ENCODE peak calls at places on chromosomes 6 and 20, in six cellular contexts. Z is body of pancreas; T is GM23248; E is AG08395; W is Panc1; Y is CD4-positive, CD25-positive, alpha-beta regulatory T cell. P is an unnamed sample.

GRCh38 chr20:22312744-22313346 is 271.5 kb downstream of the FOXA2 start:
- DNase-seq in E (peak), Z (peak), T (peak), W (peak), Y (no peak), P (no peak)

GRCh38 chr6:121881974-121882667 is 446.7 kb downstream of the GJA1 start:
- DNase-seq in Y (no peak), W (no peak), T (peak), E (peak), Z (no peak), P (no peak)

GRCh38 chr6:40912158-40912946 is 126.7 kb downstream of the UNC5CL start:
- DNase-seq in W (peak), Z (peak), E (no peak), Y (no peak), T (peak), P (no peak)

GRCh38 chr6:128271527-128271926 is 248.9 kb downstream of the PTPRK start:
- DNase-seq in T (peak), E (no peak), Z (no peak), W (no peak), Y (no peak), P (no peak)

GRCh38 chr6:34386316-34387137 is 5.9 kb downstream of the NUDT3 start:
- DNase-seq in Y (no peak), Z (no peak), W (no peak), E (peak), T (peak), P (no peak)

GRCh38 chr6:53903357-53903756 is 108.6 kb downstream of the LRRC1 start:
- DNase-seq in T (no peak), E (no peak), Y (no peak), Z (no peak), W (no peak), P (no peak)

GRCh38 chr6:147841749-147842148 is 333.3 kb downstream of the SAMD5 start:
- DNase-seq in T (no peak), Y (no peak), W (no peak), Z (no peak), E (no peak), P (no peak)

GRCh38 chr6:1609662-1610496 is at the start of gene FOXC1:
- DNase-seq in E (peak), Z (peak), W (peak), T (peak), Y (no peak), P (peak)

GRCh38 chr20:19895761-19896160 is 121.4 kb upstream of the NAA20 start:
- DNase-seq in Z (no peak), E (no peak), Y (no peak), W (no peak), T (no peak), P (no peak)

GRCh38 chr6:79305020-79305419 is 70.5 kb upstream of the HMGN3 start:
- DNase-seq in T (no peak), W (no peak), Y (no peak), Z (no peak), E (no peak), P (no peak)

GRCh38 chr20:25206063-25206403 is 10.5 kb downstream of the ENTPD6 start:
- DNase-seq in W (no peak), Z (no peak), E (no peak), T (no peak), Y (no peak), P (no peak)

GRCh38 chr6:149221774-149222070 is 95.8 kb upstream of the TAB2 start:
- DNase-seq in W (no peak), E (peak), T (peak), Y (no peak), Z (no peak), P (no peak)

GRCh38 chr6:161618816-161619454 is 345.1 kb upstream of the AGPAT4 start:
- DNase-seq in T (peak), E (peak), Z (peak), W (peak), Y (no peak), P (no peak)

GRCh38 chr20:4814696-4815252 is 93.1 kb downstream of the PRND start:
- DNase-seq in T (no peak), Z (no peak), E (no peak), Y (peak), W (no peak), P (peak)

GRCh38 chr20:43009497-43009896 is 180.2 kb downstream of the PTPRT start:
- DNase-seq in Z (no peak), E (no peak), T (no peak), Y (no peak), W (no peak), P (no peak)

GRCh38 chr6:146913842-146914562 is 290.2 kb upstream of the STXBP5 start:
- DNase-seq in W (peak), Y (no peak), Z (peak), T (peak), E (peak), P (no peak)

GRCh38 chr6:156183678-156184077 is 593.5 kb upstream of the ARID1B start:
- DNase-seq in Y (no peak), W (no peak), E (no peak), T (no peak), Z (no peak), P (no peak)

GRCh38 chr20:2042400-2042799 is 48.5 kb upstream of the PDYN start:
- DNase-seq in E (peak), Z (no peak), T (peak), Y (no peak), W (no peak), P (no peak)

P was measured in suprapubic skin.